ENCODE peak calls at places on chromosomes 4 and X, in nine cellular contexts. G is transverse colon, B is HCT116, C is Peyer's patch, K is suprapubic skin, I is GM12891, P is uterus, M is GM12892, H is lower leg skin. J is an unnamed sample.
A peak's percentile ranks its signal among the peaks of the same experiment; 100 is the strongest.

GRCh38 chr4:96913437-96914075 is 1073.7 kb downstream of the PDHA2 start:
- DNase-seq in M (no peak), C (no peak), G (no peak), P (no peak), B (no peak), K (no peak), H (no peak), I (no peak), J (no peak)

GRCh38 chr4:57182132-57182874 is 72.1 kb upstream of the IGFBP7 start:
- DNase-seq in M (no peak), H (peak; percentile 32), C (no peak), I (no peak), P (no peak), B (no peak), G (no peak), K (no peak), J (peak; percentile 65)

GRCh38 chrX:130120746-130121504 is 10.6 kb upstream of the ELF4 start:
- DNase-seq in G (peak; percentile 74), B (no peak), I (peak; percentile 69), H (peak; percentile 72), K (peak; percentile 86), C (peak; percentile 67), P (peak; percentile 78), M (peak; percentile 61), J (peak; percentile 87)

GRCh38 chrX:107743995-107744394 is 31.6 kb downstream of the TSC22D3 start:
- DNase-seq in M (no peak), C (no peak), I (no peak), H (no peak), B (no peak), G (no peak), P (no peak), K (no peak), J (no peak)

GRCh38 chr4:87949961-87950360 is 25.6 kb upstream of the SPP1 start:
- DNase-seq in G (no peak), B (no peak), I (no peak), H (no peak), M (no peak), P (no peak), C (no peak), K (no peak), J (no peak)

GRCh38 chrX:112819013-112819635 is 21.5 kb downstream of the AMOT start:
- DNase-seq in G (no peak), M (no peak), I (no peak), B (no peak), P (no peak), K (no peak), C (no peak), H (no peak), J (no peak)

GRCh38 chrX:41596586-41596985 is 92.2 kb upstream of the GPR34 start:
- DNase-seq in P (no peak), C (no peak), I (peak; percentile 5), H (no peak), M (peak; percentile 2), G (no peak), B (no peak), K (no peak), J (no peak)

GRCh38 chrX:110412971-110413726 is 54.5 kb downstream of the RTL9 start:
- DNase-seq in P (peak; percentile 63), B (no peak), G (peak; percentile 69), K (no peak), C (peak; percentile 40), I (peak; percentile 15), M (peak; percentile 44), H (peak; percentile 29), J (peak; percentile 71)

GRCh38 chr4:125681240-125681639 is 366.5 kb downstream of the FAT4 start:
- DNase-seq in G (no peak), M (no peak), P (no peak), I (no peak), K (no peak), C (no peak), B (no peak), H (no peak), J (no peak)

GRCh38 chr4:33339762-33340161 is 2619.6 kb downstream of the PCDH7 start:
- DNase-seq in I (no peak), M (no peak), P (no peak), H (no peak), C (no peak), G (no peak), K (no peak), B (no peak), J (no peak)

GRCh38 chr4:182918791-182919302 is 1.7 kb upstream of the DCTD start:
- DNase-seq in P (no peak), M (no peak), K (no peak), B (no peak), C (peak; percentile 27), H (no peak), I (no peak), G (no peak), J (peak; percentile 69)

GRCh38 chrX:2696698-2697215 is 5.7 kb downstream of the CD99 start:
- DNase-seq in I (peak; percentile 42), H (no peak), P (no peak), M (no peak), B (no peak), C (peak; percentile 56), G (no peak), K (no peak), J (peak; percentile 91)

GRCh38 chrX:123834116-123834515 is 25.7 kb upstream of the XIAP start:
- DNase-seq in B (no peak), G (no peak), C (no peak), H (no peak), M (no peak), P (no peak), I (no peak), K (no peak), J (no peak)

GRCh38 chrX:106933538-106933961 is 13.3 kb downstream of the CLDN2 start:
- DNase-seq in G (no peak), B (no peak), H (no peak), K (no peak), C (no peak), M (no peak), P (peak; percentile 33), I (no peak), J (peak; percentile 1)

GRCh38 chr4:1226167-1226514 is 22.8 kb downstream of the CTBP1 start:
- DNase-seq in H (no peak), B (no peak), K (no peak), C (no peak), P (no peak), M (no peak), I (no peak), G (no peak), J (no peak)

GRCh38 chr4:1225272-1226166 is 23.4 kb downstream of the CTBP1 start:
- DNase-seq in C (no peak), P (no peak), H (no peak), I (no peak), K (no peak), G (no peak), M (no peak), B (no peak), J (no peak)

GRCh38 chr4:1222938-1223690 is 25.8 kb downstream of the CTBP1 start:
- DNase-seq in G (no peak), M (no peak), B (no peak), P (no peak), H (no peak), K (no peak), C (no peak), I (no peak), J (no peak)

GRCh38 chr4:1222036-1222789 is 26.7 kb downstream of the CTBP1 start:
- DNase-seq in B (no peak), G (no peak), K (no peak), I (no peak), H (no peak), P (no peak), M (no peak), C (no peak), J (no peak)

GRCh38 chr4:1223841-1224809 is 24.8 kb downstream of the CTBP1 start:
- DNase-seq in M (no peak), K (no peak), I (no peak), P (no peak), B (no peak), C (no peak), H (no peak), G (no peak), J (no peak)
- TF ChIP-seq POLR2A in M (no peak), K (no peak), I (no peak), P (no peak), B (no peak), C (no peak), H (no peak), G (no peak), J (no peak)

GRCh38 chrX:47556045-47556623 is 4.9 kb upstream of the ARAF start:
- DNase-seq in I (no peak), C (peak; percentile 87), P (peak; percentile 87), M (peak; percentile 52), G (peak; percentile 90), H (peak; percentile 91), K (peak; percentile 93), B (no peak), J (peak; percentile 45)
- TF ChIP-seq POLR2A in I (peak; percentile 58), C (peak; percentile 67), P (peak; percentile 70), M (peak; percentile 75), G (peak; percentile 76), H (no peak), K (peak; percentile 34), B (no peak), J (no peak)

GRCh38 chr4:145130130-145130529 is 32.0 kb downstream of the ABCE1 start:
- DNase-seq in C (no peak), B (no peak), K (no peak), G (no peak), I (no peak), H (no peak), P (no peak), M (no peak), J (no peak)
- TF ChIP-seq POLR2A in C (no peak), B (no peak), K (no peak), G (no peak), I (peak; percentile 37), H (no peak), P (no peak), M (no peak), J (no peak)

GRCh38 chrX:70132244-70132643 is 1.0 kb upstream of the IGBP1 start:
- DNase-seq in M (no peak), G (no peak), I (no peak), C (no peak), B (no peak), P (no peak), K (no peak), H (no peak), J (peak; percentile 40)

GRCh38 chrX:70129811-70130210 is 3.4 kb upstream of the IGBP1 start:
- DNase-seq in P (no peak), B (no peak), K (no peak), G (no peak), H (no peak), M (no peak), C (no peak), I (no peak), J (no peak)

GRCh38 chrX:70133303-70134115 is at the start of gene IGBP1:
- DNase-seq in B (peak; percentile 77), H (peak; percentile 82), G (peak; percentile 82), C (peak; percentile 81), P (peak; percentile 75), M (peak; percentile 43), K (peak; percentile 88), I (peak; percentile 36), J (peak; percentile 95)

GRCh38 chrX:70132877-70133302 is 357 bp upstream of the IGBP1 start:
- DNase-seq in C (no peak), H (no peak), M (no peak), B (no peak), K (no peak), I (no peak), P (no peak), G (no peak), J (no peak)

GRCh38 chrX:70134116-70134477 is 850 bp downstream of the IGBP1 start:
- DNase-seq in I (no peak), G (peak; percentile 11), M (no peak), P (no peak), K (no peak), C (no peak), H (no peak), B (no peak), J (no peak)
- TF ChIP-seq POLR2A in I (no peak), G (no peak), M (no peak), P (no peak), K (no peak), C (no peak), H (no peak), B (no peak), J (no peak)